ENCODE peak calls at places on chromosomes 12 and 14, in seven cellular contexts. C, D, B, U, H, N and M are unnamed samples.
A peak's percentile ranks its signal among the peaks of the same experiment; 100 is the strongest.

GRCh38 chr12:570237-570925 is 92.9 kb downstream of the NINJ2 start:
- DNase-seq in D (peak; percentile 77), C (peak; percentile 96), U (peak; percentile 89), N (no peak), H (peak; percentile 93), B (no peak), M (peak; percentile 90)

GRCh38 chr12:70920251-70920851 is at the start of gene PTPRR:
- DNase-seq in C (no peak), D (no peak), B (no peak), N (no peak), H (no peak), U (no peak), M (no peak)

GRCh38 chr14:24042733-24043132 is 9.1 kb upstream of the CARMIL3 start:
- DNase-seq in D (no peak), H (no peak), N (no peak), C (no peak), B (no peak), U (no peak), M (no peak)

GRCh38 chr12:46214668-46215429 is 54.0 kb downstream of the SLC38A1 start:
- DNase-seq in B (peak; percentile 97), D (no peak), H (no peak), U (no peak), C (no peak), N (peak; percentile 82), M (peak; percentile 45)

GRCh38 chr14:33432407-33433023 is 493.8 kb downstream of the NPAS3 start:
- DNase-seq in U (peak; percentile 33), H (no peak), D (peak; percentile 32), N (no peak), C (peak; percentile 70), B (no peak), M (peak; percentile 47)

GRCh38 chr12:110355080-110355479 is 48.4 kb downstream of the ANAPC7 start:
- DNase-seq in H (no peak), U (no peak), C (peak; percentile 44), D (no peak), N (peak; percentile 24), B (no peak), M (peak; percentile 27)

GRCh38 chr14:101088395-101088667 is 184.8 kb upstream of the RTL1 start:
- DNase-seq in C (no peak), D (no peak), U (no peak), H (no peak), B (no peak), N (no peak), M (no peak)

GRCh38 chr12:123356159-123356670 is 8.4 kb downstream of the SBNO1 start:
- DNase-seq in N (no peak), C (no peak), H (no peak), U (no peak), B (no peak), D (no peak), M (no peak)

GRCh38 chr12:48388430-48388829 is 37.7 kb upstream of the ZNF641 start:
- DNase-seq in B (no peak), C (peak; percentile 71), U (peak; percentile 39), N (no peak), D (no peak), H (no peak), M (no peak)

GRCh38 chr12:12890815-12891645 is at the start of gene GPRC5A:
- DNase-seq in D (peak; percentile 94), C (peak; percentile 98), U (peak; percentile 92), H (peak; percentile 93), N (peak; percentile 18), B (peak; percentile 33), M (peak; percentile 96)

GRCh38 chr12:12891646-12892355 is 439 bp downstream of the GPRC5A start:
- DNase-seq in C (peak; percentile 45), B (no peak), U (no peak), N (no peak), D (no peak), H (no peak), M (peak; percentile 52)

GRCh38 chr12:12889701-12890100 is 1.7 kb upstream of the GPRC5A start:
- DNase-seq in C (no peak), H (no peak), U (no peak), D (no peak), N (no peak), B (no peak), M (no peak)

GRCh38 chr12:12892670-12893290 is 1.4 kb downstream of the GPRC5A start:
- DNase-seq in U (no peak), C (no peak), B (no peak), H (no peak), N (no peak), D (peak; percentile 87), M (peak; percentile 60)

GRCh38 chr12:12890492-12890814 is 909 bp upstream of the GPRC5A start:
- DNase-seq in C (no peak), D (peak; percentile 53), H (no peak), B (no peak), N (no peak), U (no peak), M (no peak)
- H3K4me3 ChIP-seq in C (peak overlapping the region; percentile 75), D (no peak overlapping the region), H (peak overlapping the region; percentile 44), B (peak overlapping the region; percentile 36), N (peak overlapping the region; percentile 56), U (no peak overlapping the region), M (peak overlapping the region; percentile 83)

GRCh38 chr14:95507701-95508103 is 8.7 kb downstream of the SYNE3 start:
- DNase-seq in H (peak; percentile 90), U (peak; percentile 78), B (peak; percentile 49), D (no peak), N (no peak), C (peak; percentile 86), M (no peak)

GRCh38 chr14:95511687-95512086 is 4.8 kb downstream of the SYNE3 start:
- DNase-seq in B (no peak), H (no peak), N (no peak), D (no peak), C (no peak), U (peak; percentile 73), M (no peak)

GRCh38 chr14:95508377-95508776 is 8.1 kb downstream of the SYNE3 start:
- DNase-seq in B (no peak), D (no peak), N (no peak), H (no peak), C (no peak), U (no peak), M (no peak)

GRCh38 chr14:95510804-95511203 is 5.6 kb downstream of the SYNE3 start:
- DNase-seq in C (peak; percentile 66), D (no peak), H (no peak), U (no peak), B (no peak), N (no peak), M (no peak)

DNA sequence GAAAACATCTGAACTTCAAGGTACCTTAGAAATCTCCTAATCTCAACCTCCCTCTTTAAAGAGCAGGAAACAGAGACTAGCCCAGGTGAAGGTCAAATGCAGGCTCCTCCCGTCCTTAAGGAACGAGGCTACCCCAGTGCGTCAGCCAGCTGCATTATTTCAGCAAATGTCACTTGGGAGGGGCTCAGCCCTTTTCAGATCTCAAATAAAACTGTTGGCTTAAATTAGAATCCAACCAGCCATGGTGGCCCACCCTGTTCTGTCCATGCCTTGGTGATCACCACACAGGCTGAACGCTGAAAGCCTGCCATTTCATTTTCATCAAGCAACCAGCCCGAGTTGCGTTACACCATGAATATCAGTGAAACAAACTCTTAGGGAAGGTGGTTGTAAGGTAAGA is 6.9 kb downstream of the SYNE3 start:
- DNase-seq in C (no peak), N (no peak), H (no peak), B (no peak), U (no peak), D (no peak), M (no peak)
- H3K4me1 ChIP-seq in C (peaks cover 30% of the 10 kb centered on the region), N (peaks cover 50% of the 10 kb centered on the region), H (peaks cover 26% of the 10 kb centered on the region), B (peaks cover 79% of the 10 kb centered on the region), U (peaks cover 20% of the 10 kb centered on the region), D (peaks cover 13% of the 10 kb centered on the region), M (peaks cover 7% of the 10 kb centered on the region)

GRCh38 chr14:106269451-106270204 is 743.2 kb downstream of the TMEM121 start:
- DNase-seq in D (no peak), N (no peak), H (no peak), B (no peak), C (no peak), U (no peak), M (no peak)
- H3K27me3 ChIP-seq in D (peaks cover 3% of the 10 kb centered on the region), N (no peaks in the 10 kb centered on the region), H (peaks cover 5% of the 10 kb centered on the region), B (no peaks in the 10 kb centered on the region), C (no peaks in the 10 kb centered on the region), U (peaks cover 14% of the 10 kb centered on the region), M (peaks cover 4% of the 10 kb centered on the region)

DNA sequence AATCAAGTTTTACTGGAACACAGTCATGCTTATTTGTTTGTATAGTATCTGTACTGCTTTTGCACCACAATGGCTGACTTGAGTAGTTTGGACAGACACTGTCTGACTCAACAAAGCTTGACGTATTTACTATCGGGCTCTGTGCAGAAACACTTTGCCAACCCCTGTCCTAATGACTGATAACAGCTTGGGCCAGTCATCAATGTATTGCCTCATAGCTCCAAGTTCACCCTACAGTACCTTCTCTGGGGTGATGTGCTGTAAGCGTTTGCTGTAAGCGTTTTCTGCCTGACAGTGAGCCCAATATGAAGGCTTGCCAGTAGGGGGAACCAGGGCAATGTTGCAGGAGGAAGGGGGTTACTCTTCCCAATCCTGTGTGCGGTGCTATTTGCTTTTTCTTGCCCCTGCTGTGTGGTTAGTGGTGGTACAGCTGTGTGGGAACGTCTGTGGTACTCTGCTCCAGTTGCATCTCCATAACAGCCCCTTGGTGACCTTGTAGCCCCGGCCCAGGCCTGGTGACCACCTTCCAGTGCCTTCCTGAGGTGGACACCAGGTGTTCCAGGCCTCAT is 5.4 kb upstream of the CCDC177 start:
- DNase-seq in D (no peak), B (no peak), N (no peak), U (peak; percentile 77), C (peak; percentile 96), H (peak; percentile 45), M (peak; percentile 96)
- H3K4me3 ChIP-seq in D (no peak overlapping the region), B (no peak overlapping the region), N (no peak overlapping the region), U (no peak overlapping the region), C (no peak overlapping the region), H (no peak overlapping the region), M (no peak overlapping the region)

GRCh38 chr14:20611277-20611676 is 20.1 kb upstream of the RNASE12 start:
- DNase-seq in C (no peak), H (no peak), U (no peak), D (no peak), B (no peak), N (no peak), M (no peak)
- H3K4me1 ChIP-seq in C (peaks cover 8% of the 10 kb centered on the region), H (peaks cover 15% of the 10 kb centered on the region), U (no peaks in the 10 kb centered on the region), D (peaks cover 2% of the 10 kb centered on the region), B (peaks cover 44% of the 10 kb centered on the region), N (peaks cover 20% of the 10 kb centered on the region), M (no peaks in the 10 kb centered on the region)

DNA sequence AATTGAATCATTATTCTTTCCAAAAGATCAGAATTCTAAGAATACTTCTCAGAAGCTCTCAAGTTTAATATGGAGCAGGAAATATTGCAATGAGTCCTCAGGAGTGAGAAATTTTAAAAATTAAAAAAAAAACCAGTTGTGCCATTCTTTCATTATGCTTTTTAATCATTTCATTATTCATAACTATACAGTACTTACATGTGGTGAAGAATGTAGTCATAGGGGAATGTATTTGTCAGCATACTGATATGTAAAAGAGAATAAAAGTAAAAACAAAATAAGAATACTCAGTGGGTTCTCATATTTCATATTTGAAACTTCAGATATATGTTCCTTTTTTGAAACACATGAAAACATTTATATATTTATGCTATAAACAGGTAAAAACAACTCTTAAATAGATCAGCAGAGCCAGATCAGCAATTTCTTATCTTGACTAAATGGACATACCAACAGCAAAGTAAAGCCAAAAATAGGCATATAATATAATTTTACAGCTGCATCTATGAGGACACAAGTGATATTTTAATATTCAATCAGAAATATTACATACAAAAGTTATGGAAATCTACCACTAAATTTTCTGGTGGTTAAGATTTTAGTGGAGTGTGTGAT is 19.9 kb upstream of the MBIP start:
- DNase-seq in D (no peak), H (no peak), C (no peak), U (no peak), B (no peak), N (no peak), M (no peak)
- H3K27me3 ChIP-seq in D (no peaks in the 10 kb centered on the region), H (peaks cover 8% of the 10 kb centered on the region), C (no peaks in the 10 kb centered on the region), U (peaks cover 7% of the 10 kb centered on the region), B (no peaks in the 10 kb centered on the region), N (no peaks in the 10 kb centered on the region), M (no peaks in the 10 kb centered on the region)

GRCh38 chr14:22478670-22479069 is 110.4 kb downstream of the DAD1 start:
- DNase-seq in C (no peak), N (no peak), H (no peak), D (no peak), U (no peak), B (no peak), M (no peak)
- H3K4me3 ChIP-seq in C (no peak overlapping the region), N (no peak overlapping the region), H (no peak overlapping the region), D (no peak overlapping the region), U (no peak overlapping the region), B (no peak overlapping the region), M (no peak overlapping the region)